ENCODE peak calls at places on chromosomes 4 and X, in five cellular contexts. B is neuronal stem cell, I is IMR-90, J is H9, O is H1. P is an unnamed sample.

GRCh38 chr4:110634320-110635154 is 11.7 kb upstream of the PITX2 start:
- DNase-seq in B (peak), I (no peak), J (no peak), O (no peak), P (peak)

GRCh38 chr4:158670975-158671664 is 567 bp downstream of the C4orf46 start:
- DNase-seq in B (peak), I (peak), J (peak), O (no peak), P (peak)

GRCh38 chr4:158065176-158065575 is 107.6 kb downstream of the GASK1B start:
- DNase-seq in B (no peak), I (no peak), J (no peak), O (no peak), P (no peak)

GRCh38 chrX:41145920-41146608 is 60.8 kb downstream of the USP9X start:
- DNase-seq in B (no peak), I (peak), J (no peak), O (no peak), P (peak)

GRCh38 chr4:148980782-148981181 is 538.6 kb upstream of the NR3C2 start:
- DNase-seq in B (no peak), I (no peak), J (no peak), O (no peak), P (no peak)

GRCh38 chr4:114109776-114110175 is 130.3 kb upstream of the ARSJ start:
- DNase-seq in B (no peak), I (no peak), J (no peak), O (no peak), P (no peak)

GRCh38 chr4:148542922-148543623 is 100.9 kb upstream of the NR3C2 start:
- DNase-seq in B (no peak), I (peak), J (no peak), O (no peak), P (no peak)

GRCh38 chrX:148530464-148531077 is 30.2 kb downstream of the AFF2 start:
- DNase-seq in B (no peak), I (peak), J (no peak), O (no peak), P (peak)

GRCh38 chr4:120750152-120750525 is 172.4 kb downstream of the PRDM5 start:
- DNase-seq in B (no peak), I (no peak), J (no peak), O (no peak), P (no peak)

GRCh38 chr4:147136783-147137182 is 191.1 kb upstream of the TTC29 start:
- DNase-seq in B (no peak), I (no peak), J (no peak), O (no peak), P (peak)

GRCh38 chr4:16659120-16659519 is 239.3 kb downstream of the LDB2 start:
- DNase-seq in B (no peak), I (no peak), J (no peak), O (no peak), P (no peak)

GRCh38 chr4:159946983-159947645 is 844.2 kb downstream of the RAPGEF2 start:
- DNase-seq in B (peak), I (peak), J (no peak), O (no peak), P (peak)

GRCh38 chrX:96590403-96590802 is 94.2 kb upstream of the DIAPH2 start:
- DNase-seq in B (no peak), I (no peak), J (no peak), O (no peak), P (no peak)

GRCh38 chr4:53734584-53735363 is 143.5 kb upstream of the LNX1 start:
- DNase-seq in B (no peak), I (peak), J (no peak), O (no peak), P (peak)

GRCh38 chrX:115972717-115973116 is 197.8 kb upstream of the AGTR2 start:
- DNase-seq in B (no peak), I (no peak), J (no peak), O (no peak), P (peak)

GRCh38 chr4:23368081-23368697 is 521.7 kb downstream of the PPARGC1A start:
- DNase-seq in B (peak), I (peak), J (peak), O (peak), P (peak)

GRCh38 chr4:102826890-102827673 is at the start of gene UBE2D3:
- DNase-seq in B (peak), I (peak), J (peak), O (peak), P (peak)

GRCh38 chr4:169033660-169034059 is 23.6 kb upstream of the CBR4 start:
- DNase-seq in B (no peak), I (no peak), J (peak), O (no peak), P (no peak)

GRCh38 chrX:112785323-112785722 is 55.3 kb downstream of the AMOT start:
- DNase-seq in B (no peak), I (no peak), J (no peak), O (no peak), P (no peak)

GRCh38 chr4:87853108-87853507 is 20.3 kb downstream of the MEPE start:
- DNase-seq in B (peak), I (peak), J (no peak), O (no peak), P (peak)

GRCh38 chr4:111992604-111993151 is 152.6 kb upstream of the FAM241A start:
- DNase-seq in B (no peak), I (no peak), J (no peak), O (no peak), P (no peak)

GRCh38 chr4:5995901-5996623 is 22.2 kb downstream of the C4orf50 start:
- DNase-seq in B (no peak), I (no peak), J (peak), O (no peak), P (no peak)

GRCh38 chr4:176376032-176376614 is 56.4 kb downstream of the SPCS3 start:
- DNase-seq in B (no peak), I (peak), J (no peak), O (no peak), P (peak)

DNA sequence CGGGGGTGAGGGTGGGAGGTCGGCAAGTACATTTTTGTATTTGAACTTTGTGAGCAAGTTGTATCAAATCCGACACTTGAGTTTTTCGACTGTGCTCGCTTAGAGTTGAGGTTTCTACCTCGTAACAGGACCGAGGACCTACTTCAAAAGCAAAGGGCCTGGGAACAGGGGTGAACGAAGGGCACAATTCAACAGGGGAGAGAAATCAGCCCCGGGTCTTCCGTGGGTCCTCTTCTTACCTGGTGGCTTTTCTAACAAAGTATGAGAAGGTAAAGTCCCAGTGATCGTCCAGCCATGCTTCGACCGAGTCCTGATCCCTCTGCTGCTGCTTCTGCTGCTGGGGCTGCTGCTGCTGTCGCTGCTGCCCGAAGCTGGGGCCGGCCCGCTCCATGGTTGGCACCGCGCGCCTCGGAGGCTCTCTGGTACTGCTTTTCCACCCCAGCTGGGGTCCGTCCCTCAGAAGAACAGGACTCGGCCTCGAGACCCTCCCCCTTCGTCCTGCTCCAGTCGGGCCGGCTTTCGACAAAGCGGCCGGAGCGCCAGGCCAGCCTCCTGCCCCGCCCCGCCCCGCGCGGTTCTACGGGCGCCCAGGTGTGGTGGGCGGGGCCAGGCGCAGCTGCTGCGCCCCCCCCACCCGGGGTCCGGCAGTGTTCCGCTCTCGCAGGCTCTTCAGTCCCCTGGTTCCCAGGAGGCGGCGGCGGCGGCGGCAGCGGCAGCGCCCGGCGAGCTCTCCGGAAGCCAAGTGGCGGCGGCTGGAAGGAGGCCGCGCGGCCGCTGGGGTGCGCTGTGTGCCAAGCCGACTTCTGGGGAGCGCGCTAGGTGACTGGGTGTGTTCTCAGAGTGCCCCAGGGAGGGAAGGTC is at the start of gene PDE5A:
- DNase-seq in B (peak), I (peak), J (peak), O (peak), P (peak)
- H3K14ac ChIP-seq in B (peak), I (peak), J (peak), O (no peak), P (peak)

GRCh38 chr4:26861434-26862186 is 969 bp downstream of the STIM2 start:
- DNase-seq in B (peak), I (peak), J (peak), O (no peak), P (peak)
- H3K14ac ChIP-seq in B (peak), I (peak), J (no peak), O (no peak), P (peak)

DNA sequence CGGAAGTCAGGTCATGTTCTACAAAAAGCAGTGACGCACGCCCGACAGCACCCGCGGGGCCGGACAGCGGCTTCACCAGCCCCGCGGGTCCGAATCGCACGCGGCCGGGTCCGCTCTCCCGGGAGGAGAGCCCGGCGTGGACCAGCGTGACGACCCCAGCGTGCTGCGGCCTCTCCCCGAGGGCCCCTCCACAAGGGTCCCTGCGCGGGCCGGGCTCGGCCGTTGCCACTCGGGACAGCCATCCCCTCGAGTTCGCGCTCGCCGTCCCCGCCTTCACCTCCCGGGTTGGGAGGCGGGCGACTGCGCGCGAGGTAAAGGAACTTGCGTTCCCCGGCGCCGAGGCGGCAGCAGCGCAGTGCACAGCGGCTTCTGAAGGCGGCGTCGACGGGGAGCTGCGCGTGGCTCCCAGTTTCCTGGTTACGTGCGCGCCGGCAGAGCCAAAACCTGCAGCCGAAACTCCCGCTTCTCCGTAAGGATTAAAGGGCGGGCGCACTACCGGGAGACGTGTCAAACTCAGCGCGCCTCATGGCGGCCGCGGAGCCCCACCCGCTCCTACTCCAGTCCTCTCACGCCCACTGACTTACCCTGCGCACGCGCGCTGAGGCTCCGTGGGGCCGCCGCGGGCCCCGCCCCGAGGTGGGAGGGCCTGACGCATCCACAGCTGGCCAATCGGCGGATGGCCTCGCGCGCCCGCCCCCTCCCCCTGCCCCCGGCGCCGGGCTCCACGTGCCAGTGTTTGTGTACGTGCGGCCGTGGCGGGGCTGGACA is 416 bp upstream of the LRP2BP start:
- DNase-seq in B (peak), I (peak), J (peak), O (peak), P (peak)
- H3K14ac ChIP-seq in B (peak), I (peak), J (peak), O (no peak), P (no peak)

DNA sequence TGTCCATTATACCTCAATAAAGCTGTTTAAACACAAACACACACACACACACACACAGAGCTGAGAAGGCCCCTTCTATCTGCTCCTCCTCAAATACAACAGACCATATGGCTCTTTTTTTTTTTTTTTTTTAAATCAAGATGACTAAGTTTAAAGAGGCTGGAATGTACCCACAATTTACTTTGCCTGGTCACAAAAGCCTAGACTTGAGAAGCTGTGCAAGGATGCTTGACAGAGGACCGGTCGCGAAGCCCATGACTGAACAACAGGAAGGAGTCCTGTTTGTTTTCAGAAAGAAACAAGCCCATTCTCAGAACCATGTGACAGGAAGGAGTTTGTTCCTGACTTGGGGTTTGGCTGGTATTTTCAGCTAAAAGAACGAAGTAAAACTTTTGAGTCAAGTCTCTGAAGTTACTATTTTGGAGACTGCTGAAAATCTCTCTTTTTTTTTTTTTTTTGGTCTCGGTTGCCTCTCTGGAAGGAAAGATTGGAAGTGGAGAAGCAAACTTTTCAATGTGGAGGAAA is 650.9 kb upstream of the TENM3 start:
- DNase-seq in B (no peak), I (peak), J (no peak), O (no peak), P (no peak)
- H3K14ac ChIP-seq in B (no peak), I (no peak), J (no peak), O (no peak), P (no peak)

GRCh38 chrX:11164433-11164832 is 53.3 kb downstream of the HCCS start:
- DNase-seq in B (no peak), I (no peak), J (no peak), O (no peak), P (no peak)
- H3K14ac ChIP-seq in B (no peak), I (no peak), J (no peak), O (no peak), P (no peak)

GRCh38 chrX:153817291-153817690 is 13.1 kb downstream of the PDZD4 start:
- DNase-seq in B (no peak), I (no peak), J (no peak), O (no peak), P (no peak)

GRCh38 chrX:153819398-153820083 is 10.8 kb downstream of the PDZD4 start:
- DNase-seq in B (no peak), I (no peak), J (no peak), O (no peak), P (no peak)

GRCh38 chrX:153820601-153821000 is 9.7 kb downstream of the PDZD4 start:
- DNase-seq in B (no peak), I (no peak), J (no peak), O (no peak), P (no peak)

GRCh38 chrX:153816821-153817220 is 13.5 kb downstream of the PDZD4 start:
- DNase-seq in B (no peak), I (no peak), J (no peak), O (no peak), P (no peak)

GRCh38 chrX:153818571-153819397 is 11.6 kb downstream of the PDZD4 start:
- DNase-seq in B (peak), I (no peak), J (no peak), O (no peak), P (peak)
- H3K14ac ChIP-seq in B (no peak), I (no peak), J (peak), O (no peak), P (no peak)

GRCh38 chrX:46254623-46255022 is 290.6 kb downstream of the ZNF674 start:
- DNase-seq in B (no peak), I (no peak), J (no peak), O (no peak), P (no peak)

GRCh38 chrX:46257451-46257879 is 287.8 kb downstream of the ZNF674 start:
- DNase-seq in B (no peak), I (no peak), J (no peak), O (no peak), P (no peak)

GRCh38 chrX:46255066-46255465 is 290.2 kb downstream of the ZNF674 start:
- DNase-seq in B (no peak), I (no peak), J (no peak), O (no peak), P (no peak)

GRCh38 chrX:46258356-46258755 is 286.9 kb downstream of the ZNF674 start:
- DNase-seq in B (no peak), I (no peak), J (no peak), O (no peak), P (no peak)

GRCh38 chrX:46256875-46257274 is 288.3 kb downstream of the ZNF674 start:
- DNase-seq in B (no peak), I (no peak), J (no peak), O (no peak), P (no peak)
- H3K14ac ChIP-seq in B (no peak), I (no peak), J (no peak), O (no peak), P (no peak)

GRCh38 chrX:108439961-108440696 is 491 bp downstream of the COL4A5 start:
- DNase-seq in B (no peak), I (peak), J (peak), O (no peak), P (no peak)
- H3K14ac ChIP-seq in B (no peak), I (peak), J (peak), O (no peak), P (peak)